ENCODE peak calls at places on chromosomes 1 and 21, in nine cellular contexts. O is OCI-LY7, T is IMR-90, I is kidney, P is fibroblast of lung, V is cardiac muscle cell, U is tibial artery, S is Peyer's patch, Z is neural progenitor cell. J is an unnamed sample. For H3K4me1, the result is how much of the 10 kb centered on the place peaks cover.

GRCh38 chr21:37939251-37939650 is 23.0 kb upstream of the KCNJ6 start:
- DNase-seq in V (no peak), I (no peak), Z (no peak), T (no peak), S (no peak), P (no peak), O (no peak), U (no peak), J (no peak)

GRCh38 chr1:6638226-6638625 is 13.6 kb downstream of the THAP3 start:
- DNase-seq in S (no peak), T (peak), Z (no peak), P (peak), U (peak), I (peak), O (no peak), V (peak), J (no peak)

GRCh38 chr1:61287014-61287413 is 204.7 kb downstream of the NFIA start:
- DNase-seq in P (peak), O (no peak), U (no peak), Z (no peak), V (peak), T (peak), S (no peak), I (no peak), J (no peak)

GRCh38 chr1:14970115-14970798 is 183.3 kb upstream of the TMEM51 start:
- DNase-seq in I (no peak), P (peak), O (peak), S (no peak), Z (peak), V (peak), U (peak), T (peak), J (no peak)

GRCh38 chr1:26478988-26479387 is 6.7 kb downstream of the HMGN2 start:
- DNase-seq in T (no peak), P (no peak), S (no peak), Z (no peak), I (no peak), O (no peak), U (no peak), V (no peak), J (no peak)

GRCh38 chr1:32071758-32072621 is 749 bp upstream of the TMEM39B start:
- DNase-seq in I (no peak), O (peak), V (peak), Z (no peak), T (peak), S (no peak), P (peak), U (no peak), J (no peak)

GRCh38 chr1:107525146-107525545 is 384.3 kb downstream of the NTNG1 start:
- DNase-seq in O (no peak), V (no peak), S (no peak), P (peak), I (no peak), Z (no peak), U (no peak), T (no peak), J (no peak)

GRCh38 chr1:23282967-23283366 is 61.1 kb downstream of the HNRNPR start:
- DNase-seq in U (no peak), V (peak), O (no peak), I (no peak), P (peak), S (no peak), Z (no peak), T (peak), J (no peak)

GRCh38 chr1:63322944-63323865 is 838 bp downstream of the FOXD3 start:
- DNase-seq in S (no peak), Z (peak), O (no peak), T (no peak), P (no peak), U (no peak), I (peak), V (no peak), J (no peak)

GRCh38 chr1:3066826-3067225 is 2.2 kb upstream of the PRDM16 start:
- DNase-seq in P (no peak), S (no peak), U (no peak), T (no peak), I (peak), V (no peak), O (no peak), Z (no peak), J (peak)

GRCh38 chr1:154557939-154558609 is 388 bp downstream of the UBE2Q1 start:
- DNase-seq in Z (no peak), P (peak), T (peak), O (peak), V (peak), I (peak), U (peak), S (peak), J (no peak)

GRCh38 chr1:76110662-76111061 is 36.1 kb downstream of the ST6GALNAC3 start:
- DNase-seq in U (no peak), V (peak), P (peak), T (peak), Z (no peak), S (no peak), I (no peak), O (no peak), J (no peak)

GRCh38 chr1:246875041-246876026 is 56.4 kb downstream of the AHCTF1 start:
- DNase-seq in T (peak), Z (no peak), O (no peak), S (no peak), I (no peak), U (no peak), V (peak), P (peak), J (no peak)

GRCh38 chr1:149887456-149888159 is 11.8 kb upstream of the BOLA1 start:
- DNase-seq in T (peak), I (peak), Z (peak), V (peak), P (peak), O (peak), U (peak), S (peak), J (peak)

GRCh38 chr1:6348511-6349191 is 44.9 kb downstream of the ACOT7 start:
- DNase-seq in T (peak), P (peak), Z (peak), O (no peak), V (peak), I (no peak), U (no peak), S (peak), J (peak)

GRCh38 chr1:42484382-42484781 is 21.3 kb downstream of the CCDC30 start:
- DNase-seq in U (no peak), I (no peak), S (no peak), Z (peak), P (peak), V (peak), T (peak), O (no peak), J (no peak)

GRCh38 chr1:179365342-179366092 is at the start of gene AXDND1:
- DNase-seq in P (peak), Z (peak), O (peak), S (peak), T (peak), V (peak), I (peak), U (peak), J (peak)

GRCh38 chr1:110873856-110874255 is 908 bp downstream of the CD53 start:
- DNase-seq in Z (no peak), O (peak), V (no peak), I (no peak), S (no peak), T (no peak), P (no peak), U (no peak), J (no peak)
- H3K4me3 ChIP-seq in Z (no peak), O (peak), V (no peak), I (peak), S (peak), T (no peak), P (no peak), U (peak), J (no peak)

DNA sequence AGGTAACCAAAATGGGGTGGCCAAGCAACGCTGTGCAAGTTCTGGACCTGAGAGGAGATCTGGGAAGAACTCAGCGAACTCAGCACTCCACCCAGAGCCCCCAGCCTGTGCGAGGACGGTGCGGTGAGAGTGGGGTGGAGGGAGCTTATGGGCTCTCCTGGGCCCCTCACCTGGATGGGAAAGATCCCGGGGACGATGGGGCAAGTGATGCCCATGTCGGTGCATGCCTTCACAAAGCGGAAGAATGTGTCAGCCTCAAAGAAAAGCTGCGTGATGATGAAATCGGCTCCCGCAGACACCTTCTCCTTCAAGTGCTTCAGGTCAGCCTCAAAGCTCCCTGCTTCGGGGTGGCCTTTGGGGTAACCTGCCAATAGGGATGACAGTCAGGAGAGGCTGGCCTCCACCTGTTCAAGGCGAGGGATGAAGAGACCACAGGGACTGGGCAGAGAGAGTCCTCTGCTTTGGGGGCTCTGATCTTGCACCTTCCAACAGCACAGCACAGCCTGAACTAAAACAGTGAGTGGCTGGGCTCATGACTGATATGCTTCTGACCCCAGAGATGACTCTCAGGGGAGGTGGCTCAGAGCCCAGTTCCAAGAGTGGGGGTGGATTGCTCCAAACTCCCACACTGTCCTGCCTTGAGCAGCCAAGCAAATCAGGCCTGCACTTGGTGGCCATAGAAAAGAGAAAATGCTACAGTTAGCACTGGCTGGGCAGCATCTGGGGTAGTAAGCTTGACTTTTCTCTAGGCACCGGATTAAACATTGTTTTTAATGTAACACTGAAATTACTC is 9.5 kb downstream of the MTHFR start:
- DNase-seq in V (peak), S (no peak), P (peak), Z (no peak), O (no peak), U (no peak), T (peak), I (peak), J (no peak)
- H3K27ac ChIP-seq in V (no peak), S (no peak), P (peak), Z (no peak), O (no peak), U (peak), T (no peak), I (peak), J (no peak)

GRCh38 chr1:183597656-183598055 is 7.4 kb upstream of the NCF2 start:
- DNase-seq in O (no peak), Z (no peak), I (no peak), T (peak), S (no peak), U (no peak), V (no peak), P (no peak), J (no peak)

GRCh38 chr1:183596500-183596899 is 6.2 kb upstream of the NCF2 start:
- DNase-seq in Z (no peak), P (no peak), O (no peak), T (no peak), U (no peak), S (no peak), V (no peak), I (no peak), J (no peak)

GRCh38 chr1:183592733-183593132 is 2.5 kb upstream of the NCF2 start:
- DNase-seq in T (no peak), U (no peak), O (peak), S (peak), Z (no peak), V (no peak), P (no peak), I (no peak), J (no peak)

GRCh38 chr1:183593356-183593755 is 3.1 kb upstream of the NCF2 start:
- DNase-seq in V (no peak), U (no peak), S (peak), I (no peak), T (no peak), Z (no peak), P (no peak), O (peak), J (no peak)

DNA sequence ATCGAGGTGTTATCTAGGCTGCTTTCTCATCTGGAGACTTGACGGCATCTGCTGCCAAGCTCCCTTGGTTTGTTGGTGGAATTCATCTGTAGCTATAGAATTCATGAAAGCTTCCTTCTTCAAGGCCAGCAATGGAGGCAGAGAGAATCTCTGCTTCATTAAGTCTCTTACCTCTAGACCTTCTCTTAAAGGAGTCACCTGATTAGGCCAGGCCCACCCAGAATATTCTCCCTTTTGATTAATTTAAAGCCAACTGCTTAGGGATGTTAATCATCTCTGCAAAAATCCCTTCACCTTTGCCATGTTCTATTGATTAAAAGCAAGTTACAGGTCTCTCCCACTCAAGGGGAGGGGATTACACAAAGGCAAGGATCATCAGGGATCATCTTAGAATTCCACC is 5.3 kb upstream of the NCF2 start:
- DNase-seq in Z (no peak), O (no peak), V (no peak), I (no peak), S (no peak), U (no peak), P (no peak), T (no peak), J (no peak)
- H3K4me1 ChIP-seq in Z (under half), O (under half), V (under half), I (under half), S (under half), U (under half), P (under half), T (under half), J (under half)

GRCh38 chr1:95072117-95072516 is 634 bp downstream of the ALG14 start:
- DNase-seq in U (no peak), T (no peak), Z (no peak), P (no peak), I (no peak), O (peak), V (no peak), S (no peak), J (no peak)

GRCh38 chr1:95073446-95073845 is 695 bp upstream of the ALG14 start:
- DNase-seq in T (no peak), V (no peak), I (no peak), S (no peak), P (no peak), O (no peak), U (no peak), Z (no peak), J (no peak)

GRCh38 chr1:95071539-95071938 is 1.2 kb downstream of the ALG14 start:
- DNase-seq in U (no peak), V (no peak), S (no peak), T (no peak), P (no peak), Z (no peak), O (peak), I (no peak), J (no peak)

GRCh38 chr1:95069711-95070093 is 3.0 kb downstream of the ALG14 start:
- DNase-seq in S (no peak), O (no peak), T (no peak), Z (no peak), I (no peak), V (no peak), P (no peak), U (no peak), J (no peak)

DNA sequence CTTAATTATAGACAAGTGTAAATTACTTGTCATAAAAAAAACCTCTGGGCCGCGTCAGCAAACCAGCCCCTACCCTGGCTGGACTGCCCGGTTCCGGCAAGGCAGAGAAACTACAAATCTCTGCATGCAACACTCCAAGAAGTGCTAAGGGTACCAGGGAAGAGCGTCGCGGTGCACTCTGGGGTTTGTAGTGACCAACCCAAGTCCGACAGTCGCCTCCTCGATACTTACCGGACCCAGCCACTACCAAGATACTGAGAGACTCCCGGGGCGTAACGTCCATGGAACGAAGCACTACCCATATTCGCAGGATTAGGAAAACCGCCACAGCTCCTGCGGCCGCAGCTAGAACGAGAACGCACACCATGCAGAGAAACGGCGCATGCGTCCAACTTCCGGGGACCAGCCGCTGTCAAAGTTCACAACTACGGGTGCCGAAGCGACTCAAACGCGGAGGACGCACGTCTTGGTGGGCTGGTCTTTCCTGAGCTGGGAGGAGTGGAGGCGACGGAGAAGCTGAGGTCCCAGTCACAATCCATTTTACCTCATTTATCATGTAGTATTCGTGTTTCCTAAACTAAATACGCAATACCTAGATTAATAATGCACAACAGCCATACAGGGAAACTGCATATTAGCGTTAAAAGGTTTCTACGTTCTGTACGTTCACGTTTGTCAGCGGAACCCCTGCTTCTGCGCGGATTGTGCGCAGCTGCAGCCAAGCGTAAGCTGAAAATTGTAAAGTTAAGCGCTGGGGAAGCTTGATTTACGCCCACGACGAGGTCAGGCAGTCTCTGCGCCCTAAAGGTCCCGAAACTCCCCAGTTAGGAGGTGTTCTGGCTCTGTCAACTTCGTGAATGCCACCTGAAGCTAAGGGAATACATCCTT is at the start of gene ALG14:
- DNase-seq in P (peak), I (peak), U (peak), S (peak), O (peak), T (peak), V (peak), Z (peak), J (peak)
- H3K4me3 ChIP-seq in P (peak), I (peak), U (peak), S (peak), O (peak), T (peak), V (peak), Z (peak), J (peak)

GRCh38 chr1:229537894-229538293 is 20.6 kb downstream of the ABCB10 start:
- DNase-seq in Z (no peak), T (no peak), V (peak), U (no peak), I (no peak), P (peak), S (no peak), O (no peak), J (no peak)

GRCh38 chr1:229531326-229531725 is 23.2 kb upstream of the NUP133 start:
- DNase-seq in T (no peak), S (no peak), V (no peak), Z (no peak), O (no peak), I (no peak), U (no peak), P (no peak), J (no peak)

GRCh38 chr1:229536982-229537381 is 21.5 kb downstream of the ABCB10 start:
- DNase-seq in I (no peak), S (no peak), V (no peak), U (no peak), T (no peak), O (no peak), Z (no peak), P (no peak), J (no peak)

GRCh38 chr1:229538945-229539344 is 19.6 kb downstream of the ABCB10 start:
- DNase-seq in I (no peak), U (no peak), P (no peak), Z (no peak), S (no peak), T (no peak), O (no peak), V (no peak), J (no peak)

DNA sequence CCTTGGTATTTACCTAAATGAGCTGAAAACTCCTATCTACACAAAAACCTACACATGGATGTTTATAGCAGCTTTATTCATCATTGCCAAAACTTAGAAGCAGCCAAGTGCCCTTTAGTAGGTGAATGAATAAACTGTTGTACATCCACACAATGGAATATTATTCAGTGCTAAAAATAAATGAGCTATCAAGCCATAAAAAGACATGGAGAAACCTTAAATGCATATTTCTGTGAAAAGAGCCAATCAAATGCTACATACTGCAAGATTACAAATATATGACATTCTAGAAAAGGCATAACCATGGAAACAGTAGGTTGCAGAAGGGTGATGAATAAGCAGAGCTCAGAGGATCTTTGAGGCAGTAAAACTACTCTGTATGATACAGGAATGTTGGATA is 23.3 kb downstream of the ABCB10 start:
- DNase-seq in P (no peak), U (no peak), O (no peak), I (no peak), S (no peak), T (peak), V (no peak), Z (no peak), J (no peak)
- H3K27ac ChIP-seq in P (no peak), U (no peak), O (no peak), I (no peak), S (no peak), T (no peak), V (no peak), Z (no peak), J (no peak)

GRCh38 chr21:14617836-14618235 is 71.7 kb upstream of the SAMSN1 start:
- DNase-seq in I (no peak), T (no peak), P (no peak), Z (no peak), V (peak), S (no peak), O (peak), U (no peak), J (no peak)

GRCh38 chr21:14620152-14620551 is 74.0 kb upstream of the SAMSN1 start:
- DNase-seq in T (no peak), U (no peak), O (peak), I (no peak), S (no peak), P (no peak), V (no peak), Z (no peak), J (no peak)

GRCh38 chr21:14614287-14614686 is 68.2 kb upstream of the SAMSN1 start:
- DNase-seq in Z (no peak), S (no peak), T (no peak), V (no peak), O (no peak), U (no peak), P (no peak), I (no peak), J (no peak)

GRCh38 chr21:14616303-14617039 is 70.4 kb upstream of the SAMSN1 start:
- DNase-seq in U (no peak), S (no peak), V (no peak), Z (no peak), O (no peak), P (no peak), T (no peak), I (no peak), J (no peak)

DNA sequence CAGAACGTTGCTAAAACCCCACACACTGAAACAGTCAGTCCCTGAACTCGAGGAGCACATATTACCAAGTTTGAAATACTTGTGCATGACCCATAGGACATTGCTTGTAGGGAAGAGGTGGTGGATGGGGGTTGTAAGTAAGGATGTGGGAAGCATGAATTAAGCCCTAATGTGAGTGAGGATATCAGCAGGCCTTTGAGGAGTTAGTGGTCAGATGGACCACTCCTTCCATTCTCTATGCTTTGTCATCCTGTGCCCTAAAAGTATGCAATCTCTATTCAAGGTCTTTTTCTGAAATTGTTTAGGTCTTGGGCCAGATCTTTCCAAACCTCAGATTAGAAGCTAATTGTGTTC is 70.9 kb upstream of the SAMSN1 start:
- DNase-seq in Z (no peak), V (no peak), S (no peak), P (no peak), I (no peak), U (no peak), T (no peak), O (no peak), J (no peak)
- H3K4me1 ChIP-seq in Z (under half), V (under half), S (under half), P (under half), I (under half), U (under half), T (under half), O (under half), J (under half)